ENCODE peak calls at places on chromosomes 13 and 19, in four cellular contexts. P, O, U and Q are unnamed samples.

GRCh38 chr19:46840157-46840942 is 10.3 kb downstream of the AP2S1 start:
- DNase-seq in P (no peak), O (peak), U (peak), Q (peak)

GRCh38 chr13:34364633-34365032 is 546.7 kb downstream of the RFC3 start:
- DNase-seq in P (no peak), O (no peak), U (no peak), Q (no peak)

GRCh38 chr13:113052206-113052605 is 53.4 kb upstream of the F7 start:
- DNase-seq in P (peak), O (no peak), U (no peak), Q (no peak)

GRCh38 chr13:58085819-58086218 is 454.3 kb downstream of the PCDH17 start:
- DNase-seq in P (no peak), O (no peak), U (no peak), Q (no peak)

GRCh38 chr19:934865-935422 is 9.1 kb downstream of the ARID3A start:
- DNase-seq in P (peak), O (no peak), U (no peak), Q (no peak)

GRCh38 chr19:20197747-20198146 is 30.7 kb downstream of the ZNF486 start:
- DNase-seq in P (no peak), O (no peak), U (no peak), Q (no peak)

GRCh38 chr19:44356383-44357111 is at the start of gene ZNF112:
- DNase-seq in P (peak), O (peak), U (no peak), Q (peak)

GRCh38 chr19:12202250-12202649 is 39.4 kb downstream of the ZNF136 start:
- DNase-seq in P (no peak), O (no peak), U (peak), Q (no peak)

GRCh38 chr19:53624776-53625540 is 6.8 kb upstream of the DPRX start:
- DNase-seq in P (no peak), O (no peak), U (no peak), Q (no peak)

GRCh38 chr13:78022164-78022877 is 103.7 kb upstream of the EDNRB start:
- DNase-seq in P (no peak), O (peak), U (peak), Q (peak)

GRCh38 chr13:53201454-53202225 is 173.0 kb downstream of the OLFM4 start:
- DNase-seq in P (no peak), O (no peak), U (no peak), Q (peak)

GRCh38 chr13:81781471-81781870 is 1440.5 kb upstream of the SPRY2 start:
- DNase-seq in P (no peak), O (no peak), U (no peak), Q (no peak)

GRCh38 chr19:10998045-10998533 is 37.3 kb downstream of the SMARCA4 start:
- DNase-seq in P (no peak), O (no peak), U (no peak), Q (no peak)

GRCh38 chr19:11421607-11422098 is 2.5 kb upstream of the RGL3 start:
- DNase-seq in P (peak), O (no peak), U (peak), Q (peak)

GRCh38 chr13:99314640-99315176 is 7.5 kb upstream of the GPR183 start:
- DNase-seq in P (no peak), O (no peak), U (peak), Q (peak)

GRCh38 chr13:110944121-110944967 is 29.5 kb upstream of the ANKRD10 start:
- DNase-seq in P (no peak), O (peak), U (no peak), Q (peak)

GRCh38 chr13:66534561-66534960 is 695.6 kb downstream of the PCDH9 start:
- DNase-seq in P (no peak), O (no peak), U (no peak), Q (peak)

GRCh38 chr19:18894254-18895037 is 1.5 kb downstream of the CERS1 start:
- DNase-seq in P (no peak), O (no peak), U (no peak), Q (no peak)

GRCh38 chr13:24040835-24041234 is 119.7 kb upstream of the SPATA13 start:
- DNase-seq in P (no peak), O (no peak), U (no peak), Q (no peak)

GRCh38 chr13:53782400-53783030 is 753.9 kb downstream of the OLFM4 start:
- DNase-seq in P (no peak), O (peak), U (no peak), Q (peak)

GRCh38 chr19:53463263-53463662 is 4.3 kb upstream of the ZNF813 start:
- DNase-seq in P (peak), O (no peak), U (no peak), Q (peak)

GRCh38 chr19:42475366-42475765 is 32.6 kb upstream of the CXCL17 start:
- DNase-seq in P (no peak), O (no peak), U (no peak), Q (no peak)

GRCh38 chr13:112443191-112444000 is 67.2 kb downstream of the SPACA7 start:
- DNase-seq in P (peak), O (no peak), U (no peak), Q (no peak)

GRCh38 chr13:105991622-105992254 is 543.7 kb downstream of the EFNB2 start:
- DNase-seq in P (no peak), O (no peak), U (no peak), Q (peak)

GRCh38 chr13:20473139-20473538 is 52.5 kb downstream of the CRYL1 start:
- DNase-seq in P (no peak), O (no peak), U (no peak), Q (no peak)

GRCh38 chr19:2424686-2425621 is 2.4 kb downstream of the TIMM13 start:
- DNase-seq in P (peak), O (no peak), U (no peak), Q (peak)

GRCh38 chr13:45511310-45512147 is 46.8 kb downstream of the COG3 start:
- DNase-seq in P (no peak), O (peak), U (peak), Q (peak)

GRCh38 chr19:5990289-5990797 is 12.4 kb upstream of the RANBP3 start:
- DNase-seq in P (no peak), O (no peak), U (no peak), Q (no peak)

GRCh38 chr19:50173144-50173543 is 10.1 kb upstream of the IZUMO2 start:
- DNase-seq in P (no peak), O (no peak), U (no peak), Q (peak)

GRCh38 chr13:23966221-23966690 is 69.0 kb upstream of the C1QTNF9B start:
- DNase-seq in P (no peak), O (no peak), U (no peak), Q (no peak)

GRCh38 chr19:46493236-46494114 is 2.2 kb downstream of the PNMA8B start:
- DNase-seq in P (peak), O (no peak), U (peak), Q (no peak)

GRCh38 chr13:34942732-34943674 is 933 bp downstream of the NBEA start:
- DNase-seq in P (peak), O (peak), U (peak), Q (peak)

GRCh38 chr19:917323-918151 is at the start of gene KISS1R:
- DNase-seq in P (peak), O (peak), U (peak), Q (no peak)

GRCh38 chr19:10927691-10928562 is 512 bp downstream of the YIPF2 start:
- DNase-seq in P (no peak), O (no peak), U (peak), Q (no peak)

GRCh38 chr19:4217429-4218264 is 11.7 kb upstream of the EBI3 start:
- DNase-seq in P (no peak), O (no peak), U (no peak), Q (no peak)

GRCh38 chr19:33288666-33289065 is 13.7 kb downstream of the CEBPA start:
- DNase-seq in P (no peak), O (no peak), U (no peak), Q (no peak)

GRCh38 chr19:12783849-12784393 is 7.4 kb upstream of the JUNB start:
- DNase-seq in P (peak), O (no peak), U (no peak), Q (peak)

GRCh38 chr13:109779074-109779473 is 7.3 kb downstream of the IRS2 start:
- DNase-seq in P (no peak), O (no peak), U (peak), Q (peak)